ENCODE peak calls at places on chromosomes 6 and 20, in ten cellular contexts. G, F, U, N, Y, T, O, M, C and E are unnamed samples. For H3K9me3 and H3K36me3, the result is how much of the 10 kb centered on the place peaks cover.

GRCh38 chr6:150745896-150746295 is 119.6 kb upstream of the MTHFD1L start:
- DNase-seq in G (no peak), F (no peak), U (no peak), N (no peak), Y (no peak), T (peak), O (no peak), M (no peak), C (no peak), E (no peak)

GRCh38 chr6:52672422-52673025 is 1.6 kb downstream of the TMEM14A start:
- DNase-seq in G (no peak), F (no peak), U (no peak), N (no peak), Y (no peak), T (no peak), O (peak), M (no peak), C (peak), E (no peak)

GRCh38 chr6:107807186-107807585 is 16.9 kb downstream of the SCML4 start:
- DNase-seq in G (no peak), F (no peak), U (no peak), N (no peak), Y (no peak), T (no peak), O (no peak), M (no peak), C (no peak), E (no peak)

GRCh38 chr20:61749406-61750075 is 316.1 kb downstream of the TAF4 start:
- DNase-seq in G (no peak), F (no peak), U (no peak), N (no peak), Y (no peak), T (no peak), O (no peak), M (no peak), C (no peak), E (no peak)

GRCh38 chr6:140076078-140076477 is 701.6 kb upstream of the CITED2 start:
- DNase-seq in G (no peak), F (no peak), U (no peak), N (no peak), Y (no peak), T (no peak), O (no peak), M (no peak), C (no peak), E (no peak)

GRCh38 chr6:161266866-161267265 is 7.0 kb downstream of the AGPAT4 start:
- DNase-seq in G (no peak), F (no peak), U (no peak), N (no peak), Y (no peak), T (no peak), O (no peak), M (no peak), C (no peak), E (no peak)

GRCh38 chr6:80531676-80532619 is 425.5 kb downstream of the BCKDHB start:
- DNase-seq in G (no peak), F (no peak), U (no peak), N (no peak), Y (no peak), T (no peak), O (no peak), M (no peak), C (no peak), E (no peak)

GRCh38 chr20:44746367-44747165 is 901 bp downstream of the KCNK15 start:
- DNase-seq in G (no peak), F (no peak), U (no peak), N (no peak), Y (peak), T (no peak), O (no peak), M (no peak), C (peak), E (no peak)

GRCh38 chr20:20860078-20860806 is 147.8 kb upstream of the RALGAPA2 start:
- DNase-seq in G (peak), F (peak), U (peak), N (peak), Y (peak), T (peak), O (peak), M (peak), C (peak), E (peak)

GRCh38 chr6:12017263-12017662 is 5.2 kb downstream of the HIVEP1 start:
- DNase-seq in G (peak), F (no peak), U (no peak), N (no peak), Y (no peak), T (no peak), O (no peak), M (no peak), C (no peak), E (no peak)

GRCh38 chr6:32271427-32271826 is 47.6 kb upstream of the NOTCH4 start:
- DNase-seq in G (no peak), F (no peak), U (peak), N (no peak), Y (no peak), T (no peak), O (no peak), M (no peak), C (no peak), E (no peak)

GRCh38 chr6:43785904-43786303 is 15.9 kb downstream of the VEGFA start:
- DNase-seq in G (no peak), F (no peak), U (no peak), N (no peak), Y (no peak), T (no peak), O (no peak), M (no peak), C (no peak), E (no peak)
- H3K9me3 ChIP-seq in G (under half), F (under half), U (under half), N (under half), Y (under half), T (under half), O (under half), M (under half), C (under half), E (under half)

GRCh38 chr20:50140339-50140859 is 13.1 kb downstream of the PEDS1 start:
- DNase-seq in G (no peak), F (no peak), U (no peak), N (no peak), Y (no peak), T (no peak), O (no peak), M (no peak), C (no peak), E (no peak)
- H3K36me3 ChIP-seq in G (under half), F (under half), U (half or more), N (under half), Y (half or more), T (under half), O (under half), M (under half), C (under half), E (under half)

GRCh38 chr20:49281913-49282467 is 4.1 kb upstream of the ZNFX1 start:
- DNase-seq in G (no peak), F (peak), U (no peak), N (no peak), Y (no peak), T (no peak), O (no peak), M (no peak), C (no peak), E (no peak)
- H3K9me3 ChIP-seq in G (under half), F (under half), U (half or more), N (half or more), Y (under half), T (half or more), O (under half), M (half or more), C (under half), E (under half)

DNA sequence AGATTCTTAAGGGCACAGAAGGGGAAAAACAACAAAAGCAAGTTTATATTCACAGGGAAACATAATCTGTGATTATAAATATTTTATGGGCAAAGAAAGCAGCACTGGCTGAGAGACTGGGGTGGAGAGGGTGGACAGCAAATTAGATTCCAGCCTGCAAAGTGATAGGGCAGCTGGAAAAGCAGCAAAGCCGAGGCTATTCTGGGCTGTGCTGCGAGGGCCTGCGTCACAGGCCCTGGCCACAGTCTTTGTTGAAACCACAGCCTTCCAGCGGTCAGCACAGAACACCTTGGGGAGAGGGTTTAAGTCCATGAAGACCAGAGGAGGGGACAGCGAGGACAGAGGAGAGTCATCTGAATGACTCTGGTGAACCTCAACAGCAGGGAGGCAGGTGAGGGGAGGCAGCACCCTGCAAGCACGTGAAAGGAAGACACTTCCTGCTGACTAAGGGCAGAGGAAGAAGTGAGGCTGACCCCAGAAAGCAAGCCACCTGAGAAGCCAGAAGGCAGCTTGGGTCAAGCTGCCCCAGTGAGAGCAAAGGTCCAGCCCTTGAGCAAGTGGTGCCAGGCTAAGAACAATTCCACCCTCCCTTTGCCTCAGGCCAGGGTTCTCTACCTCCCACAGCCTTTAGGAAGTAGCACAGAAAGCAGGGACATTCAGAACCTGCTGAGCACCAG is 17.1 kb downstream of the MRPL14 start:
- DNase-seq in G (no peak), F (no peak), U (no peak), N (no peak), Y (no peak), T (no peak), O (no peak), M (no peak), C (no peak), E (no peak)
- H3K36me3 ChIP-seq in G (under half), F (half or more), U (under half), N (half or more), Y (half or more), T (under half), O (under half), M (under half), C (under half), E (under half)

DNA sequence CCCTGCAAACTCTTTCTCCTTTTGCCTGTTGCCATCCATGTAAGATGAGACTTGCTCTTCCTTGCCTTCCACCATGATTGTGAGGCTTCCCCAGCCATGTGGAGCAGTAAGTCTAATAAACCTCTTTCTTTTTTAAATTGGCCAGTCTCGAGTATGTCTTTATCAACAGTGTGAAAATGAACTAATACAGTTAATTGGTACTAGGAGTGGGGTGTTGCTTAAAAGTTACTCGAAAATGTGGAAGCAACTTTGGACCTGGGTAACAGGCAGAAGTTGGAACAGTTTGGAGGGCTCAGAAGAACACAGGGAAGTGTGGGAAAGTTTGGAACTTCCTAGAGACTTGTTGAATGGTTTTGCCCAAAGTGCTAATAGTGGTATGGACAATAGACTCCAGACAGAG is 359.2 kb upstream of the KHDRBS2 start:
- DNase-seq in G (no peak), F (no peak), U (no peak), N (no peak), Y (no peak), T (no peak), O (no peak), M (no peak), C (no peak), E (no peak)
- H3K9me3 ChIP-seq in G (under half), F (under half), U (under half), N (under half), Y (under half), T (half or more), O (under half), M (half or more), C (under half), E (under half)

DNA sequence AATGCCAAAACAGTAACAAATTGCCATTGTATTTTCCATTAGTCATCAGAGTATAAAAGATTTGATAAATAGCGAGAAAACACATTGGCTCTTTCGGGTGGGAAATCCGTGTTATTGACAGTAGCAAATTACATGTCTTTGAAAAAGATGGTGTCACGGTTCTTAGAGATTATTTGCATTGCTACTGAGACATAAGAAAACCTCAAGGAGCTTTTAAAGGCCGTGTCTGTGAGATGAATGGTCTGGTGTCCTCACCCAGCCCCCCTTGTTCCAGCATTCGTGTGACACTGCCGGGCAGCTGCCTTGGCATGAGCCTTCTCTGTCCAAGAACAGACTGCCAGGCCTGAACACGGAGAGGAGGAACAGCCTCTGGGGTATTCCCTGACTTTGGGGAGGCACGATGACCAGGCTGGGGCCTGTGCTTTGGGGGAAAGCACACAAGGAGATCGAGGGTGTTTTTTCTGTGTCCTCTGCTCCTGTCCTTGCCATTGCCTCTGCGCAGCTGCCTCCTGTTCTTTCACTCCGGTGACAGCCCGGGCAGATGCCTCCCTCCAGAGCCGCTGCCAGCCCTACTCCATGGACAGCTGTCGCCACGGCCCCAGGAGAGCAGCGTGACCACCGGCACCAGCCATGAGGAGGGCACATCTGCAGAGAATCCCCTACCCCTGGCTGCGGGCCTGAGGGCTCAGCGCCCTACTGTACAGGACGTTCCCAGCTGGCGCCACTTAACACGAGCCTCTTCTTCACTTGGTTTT is 167.7 kb upstream of the CDYL start:
- DNase-seq in G (no peak), F (no peak), U (no peak), N (no peak), Y (no peak), T (peak), O (no peak), M (no peak), C (no peak), E (no peak)
- H3K36me3 ChIP-seq in G (under half), F (under half), U (under half), N (under half), Y (under half), T (under half), O (under half), M (under half), C (under half), E (under half)

GRCh38 chr6:22732186-22732970 is 163.0 kb downstream of the HDGFL1 start:
- DNase-seq in G (no peak), F (no peak), U (no peak), N (no peak), Y (no peak), T (no peak), O (no peak), M (no peak), C (no peak), E (no peak)

GRCh38 chr6:22722913-22723312 is 153.5 kb downstream of the HDGFL1 start:
- DNase-seq in G (no peak), F (no peak), U (no peak), N (no peak), Y (no peak), T (no peak), O (no peak), M (no peak), C (no peak), E (no peak)

GRCh38 chr6:22727709-22728108 is 158.3 kb downstream of the HDGFL1 start:
- DNase-seq in G (no peak), F (no peak), U (no peak), N (no peak), Y (no peak), T (no peak), O (no peak), M (no peak), C (no peak), E (no peak)
- H3K9me3 ChIP-seq in G (under half), F (under half), U (under half), N (under half), Y (under half), T (under half), O (under half), M (under half), C (under half), E (under half)